ENCODE peak calls at places on chromosomes 7 and 10, in six cellular contexts. G, N, S, J, Z and W are unnamed samples. For H3K4me1, the result is how much of the 10 kb centered on the place peaks cover.

GRCh38 chr7:156019776-156020565 is 207.7 kb upstream of the SHH start:
- DNase-seq in J (no peak), N (peak), G (no peak), S (no peak), Z (no peak), W (no peak)

GRCh38 chr7:15963206-15963605 is 276.7 kb upstream of the MEOX2 start:
- DNase-seq in Z (no peak), S (no peak), G (no peak), J (no peak), N (no peak), W (no peak)

GRCh38 chr10:112369495-112370423 is 4.2 kb upstream of the ACSL5 start:
- DNase-seq in S (peak), N (no peak), Z (no peak), J (peak), G (peak), W (no peak)

GRCh38 chr10:43965033-43965917 is 316.6 kb upstream of the ZNF32 start:
- DNase-seq in S (peak), G (no peak), Z (no peak), N (no peak), J (no peak), W (no peak)

GRCh38 chr7:43220250-43220649 is 107.8 kb downstream of the HECW1 start:
- DNase-seq in G (no peak), S (no peak), N (no peak), Z (no peak), J (no peak), W (no peak)

GRCh38 chr10:275680-276079 is 140.4 kb downstream of the ZMYND11 start:
- DNase-seq in S (no peak), G (no peak), N (peak), J (no peak), Z (no peak), W (no peak)

GRCh38 chr7:155509725-155510551 is 36.4 kb downstream of the CNPY1 start:
- DNase-seq in Z (no peak), J (no peak), G (no peak), N (no peak), S (peak), W (no peak)

GRCh38 chr7:101743241-101743994 is 74.0 kb upstream of the CUX1 start:
- DNase-seq in Z (no peak), S (peak), G (peak), J (peak), N (peak), W (peak)

GRCh38 chr7:92916751-92917369 is 80.5 kb upstream of the CDK6 start:
- DNase-seq in G (no peak), N (no peak), J (no peak), Z (peak), S (no peak), W (no peak)

GRCh38 chr7:28434510-28434909 is 22.2 kb downstream of the CREB5 start:
- DNase-seq in Z (no peak), J (no peak), G (no peak), S (no peak), N (no peak), W (no peak)

GRCh38 chr7:28433604-28434254 is 21.4 kb downstream of the CREB5 start:
- DNase-seq in S (no peak), N (no peak), G (no peak), Z (no peak), J (no peak), W (no peak)

GRCh38 chr7:28432105-28432504 is 19.8 kb downstream of the CREB5 start:
- DNase-seq in Z (peak), S (no peak), N (no peak), J (no peak), G (no peak), W (peak)

GRCh38 chr7:28435152-28435551 is 22.8 kb downstream of the CREB5 start:
- DNase-seq in N (no peak), J (no peak), G (no peak), S (no peak), Z (no peak), W (no peak)

DNA sequence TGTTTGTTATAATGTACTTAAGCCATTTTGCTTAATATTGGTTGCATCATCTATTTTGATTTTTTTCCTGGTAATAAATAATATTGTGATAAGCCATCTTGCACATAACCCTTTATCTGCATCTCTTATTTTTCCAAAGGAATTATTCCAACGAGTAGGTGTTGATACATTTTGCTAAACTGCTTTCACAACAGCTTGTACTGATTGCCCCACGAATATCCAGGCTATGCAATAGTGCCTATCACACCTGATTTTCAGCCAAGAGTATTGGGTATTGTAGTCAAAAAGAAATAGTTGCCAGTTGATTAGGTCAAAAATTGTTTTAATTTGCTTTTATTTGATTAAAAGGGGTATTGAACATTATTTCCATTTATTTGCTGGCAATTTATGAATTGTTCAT is 20.7 kb downstream of the CREB5 start:
- DNase-seq in G (no peak), N (no peak), Z (no peak), J (no peak), S (no peak), W (no peak)
- TF ChIP-seq POLR2AphosphoS5 in G (no peak), N (no peak), Z (no peak), J (no peak), S (no peak), W (no peak)

DNA sequence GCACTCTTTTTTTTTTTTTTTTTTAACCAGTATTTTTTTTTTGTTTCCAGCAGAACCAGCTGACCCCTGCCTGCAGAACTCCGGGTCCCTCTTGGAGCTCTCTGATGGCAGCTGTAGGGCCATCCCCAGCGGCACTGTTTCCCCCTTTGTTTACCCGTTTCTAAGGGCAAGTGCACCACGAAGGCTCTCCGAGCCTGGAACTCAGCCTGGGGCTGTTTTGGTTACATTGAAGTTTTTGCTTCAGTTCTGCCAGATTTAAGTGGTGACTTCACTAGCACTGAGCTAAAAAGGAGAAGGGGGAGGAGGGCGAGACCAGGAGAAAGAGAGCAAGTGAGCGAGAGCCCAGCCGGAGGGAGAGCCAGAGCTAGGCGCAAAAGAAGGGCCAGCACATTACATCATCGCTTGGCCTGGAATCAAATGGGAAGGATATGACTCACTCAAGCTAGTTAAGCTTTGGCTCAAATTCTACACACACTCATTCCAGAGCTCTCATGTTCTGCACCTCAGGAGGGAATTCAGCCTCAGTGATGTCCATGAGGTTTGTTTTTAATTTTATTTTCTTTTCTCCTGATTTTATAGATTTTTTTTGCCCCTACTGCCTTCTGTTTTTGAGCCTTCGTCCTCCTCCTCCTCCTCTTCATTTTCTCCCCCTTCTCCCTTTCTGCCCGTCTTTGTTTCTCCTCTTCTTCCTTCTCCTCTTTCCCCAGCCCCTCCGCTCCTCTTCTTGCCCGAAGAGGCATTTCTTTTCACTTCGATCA is 272.3 kb downstream of the TRIL start:
- DNase-seq in G (peak), N (peak), J (peak), Z (peak), S (peak), W (peak)
- TF ChIP-seq POLR2A in G (no peak), N (no peak), J (peak), Z (no peak), S (peak), W (peak)

GRCh38 chr10:124735491-124736286 is 8.5 kb downstream of the FAM53B start:
- DNase-seq in N (no peak), Z (no peak), G (no peak), J (no peak), S (peak), W (no peak)
- H3K4me1 ChIP-seq in N (half or more), Z (under half), G (half or more), J (half or more), S (half or more), W (half or more)

DNA sequence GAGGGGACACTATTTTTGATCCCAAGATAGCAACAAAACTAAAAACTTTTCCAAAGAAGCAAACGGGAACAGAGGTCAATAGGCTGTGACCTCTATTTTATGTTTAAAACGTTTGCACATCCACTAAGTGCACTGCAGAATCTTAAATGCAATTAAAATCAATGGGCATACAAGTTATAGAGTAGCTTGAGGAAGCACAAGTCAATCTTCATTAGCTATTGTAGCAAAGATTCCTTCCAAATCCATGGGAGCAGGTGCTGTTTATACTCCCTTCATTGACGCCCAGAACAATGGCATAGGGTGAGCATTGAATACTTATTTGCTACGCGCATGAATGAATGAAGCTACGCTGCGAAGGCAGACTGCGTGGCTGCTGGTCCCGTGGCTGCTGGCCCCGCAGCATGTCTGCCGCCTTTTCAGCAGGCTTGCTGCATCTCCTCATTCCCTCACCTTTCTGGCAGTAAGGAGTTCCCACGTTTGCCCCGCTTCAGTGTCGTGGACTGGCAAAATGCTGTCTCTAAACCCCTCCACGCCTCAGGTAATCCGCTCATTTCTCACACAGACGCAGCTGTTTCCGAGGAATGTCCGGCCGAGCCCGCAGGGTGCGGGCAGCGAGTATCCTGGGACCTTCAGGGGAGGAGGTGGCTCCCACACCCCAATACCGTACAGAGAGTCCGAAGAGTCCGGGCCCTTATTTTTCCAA is 754 bp upstream of the PHYHIPL start:
- DNase-seq in S (no peak), G (no peak), Z (no peak), J (no peak), N (no peak), W (no peak)
- TF ChIP-seq POLR2AphosphoS5 in S (no peak), G (no peak), Z (no peak), J (no peak), N (no peak), W (no peak)

GRCh38 chr10:73941300-73941699 is 30.4 kb downstream of the PLAU start:
- DNase-seq in S (no peak), Z (no peak), G (no peak), J (no peak), N (no peak), W (no peak)

GRCh38 chr10:73935895-73936294 is 25.0 kb downstream of the PLAU start:
- DNase-seq in Z (no peak), J (no peak), N (no peak), G (no peak), S (no peak), W (no peak)

GRCh38 chr10:73937333-73938020 is 26.5 kb downstream of the PLAU start:
- DNase-seq in N (no peak), G (no peak), J (no peak), Z (no peak), S (no peak), W (no peak)

GRCh38 chr10:73944356-73945100 is 33.6 kb downstream of the PLAU start:
- DNase-seq in G (no peak), J (no peak), S (no peak), N (no peak), Z (no peak), W (no peak)

GRCh38 chr10:73940634-73941221 is 29.8 kb downstream of the PLAU start:
- DNase-seq in G (peak), S (peak), N (peak), Z (peak), J (peak), W (peak)
- TF ChIP-seq POLR2A in G (no peak), S (no peak), N (no peak), Z (no peak), J (no peak), W (no peak)

GRCh38 chr7:150428671-150429451 is 21.6 kb upstream of the GIMAP8 start:
- DNase-seq in N (no peak), G (peak), J (peak), Z (peak), S (no peak), W (peak)
- H3K4me1 ChIP-seq in N (under half), G (under half), J (under half), Z (under half), S (under half), W (under half)

DNA sequence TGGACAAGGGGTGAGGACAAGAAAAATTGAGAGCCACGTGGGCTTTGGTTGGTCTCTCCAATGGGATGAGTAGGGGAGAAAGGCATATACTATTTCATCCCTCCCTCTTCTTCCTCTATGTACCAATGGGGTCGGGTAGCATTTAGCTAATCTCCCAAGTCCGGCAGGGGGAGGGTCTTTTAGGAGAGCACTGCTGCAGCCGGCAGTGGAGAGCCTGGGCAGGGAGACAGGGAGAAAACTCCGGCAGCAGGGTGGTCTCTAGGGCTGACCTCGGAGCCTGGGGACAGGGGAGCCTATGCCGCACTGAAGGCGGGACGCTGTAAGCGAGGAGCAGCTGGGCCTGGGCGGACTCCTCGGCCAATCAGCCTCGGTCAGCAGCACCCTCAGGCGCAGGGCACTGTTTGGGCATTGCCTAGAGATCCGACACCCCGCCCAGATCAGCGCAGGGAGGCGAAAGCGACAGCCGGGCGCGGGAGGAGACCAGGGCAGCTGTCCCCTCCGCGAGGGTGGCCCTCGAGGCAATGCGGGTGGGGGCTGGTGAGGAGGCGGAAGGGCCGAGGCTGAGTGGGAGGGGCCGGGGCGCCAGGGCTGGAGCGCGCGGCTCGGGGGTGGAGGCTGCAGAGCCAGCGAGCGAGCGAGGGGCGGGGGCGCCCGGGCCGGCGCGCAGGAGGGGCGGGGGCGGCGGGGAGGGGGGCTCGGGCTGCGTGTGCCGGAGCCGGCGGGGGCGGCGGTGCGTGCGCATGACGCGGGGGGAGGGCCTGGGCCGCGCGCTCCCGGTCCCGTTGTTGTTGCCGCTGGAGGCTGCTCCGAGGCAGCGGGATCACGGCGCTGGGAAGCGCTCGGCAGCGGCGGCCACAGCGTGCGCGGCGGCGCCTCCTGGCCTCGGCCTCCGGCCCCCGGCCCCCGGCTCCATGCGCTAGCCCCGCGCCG is at the start of gene AGAP3:
- DNase-seq in S (peak), N (peak), J (peak), G (peak), Z (peak), W (peak)
- TF ChIP-seq POLR2AphosphoS5 in S (peak), N (peak), J (peak), G (peak), Z (no peak), W (peak)

DNA sequence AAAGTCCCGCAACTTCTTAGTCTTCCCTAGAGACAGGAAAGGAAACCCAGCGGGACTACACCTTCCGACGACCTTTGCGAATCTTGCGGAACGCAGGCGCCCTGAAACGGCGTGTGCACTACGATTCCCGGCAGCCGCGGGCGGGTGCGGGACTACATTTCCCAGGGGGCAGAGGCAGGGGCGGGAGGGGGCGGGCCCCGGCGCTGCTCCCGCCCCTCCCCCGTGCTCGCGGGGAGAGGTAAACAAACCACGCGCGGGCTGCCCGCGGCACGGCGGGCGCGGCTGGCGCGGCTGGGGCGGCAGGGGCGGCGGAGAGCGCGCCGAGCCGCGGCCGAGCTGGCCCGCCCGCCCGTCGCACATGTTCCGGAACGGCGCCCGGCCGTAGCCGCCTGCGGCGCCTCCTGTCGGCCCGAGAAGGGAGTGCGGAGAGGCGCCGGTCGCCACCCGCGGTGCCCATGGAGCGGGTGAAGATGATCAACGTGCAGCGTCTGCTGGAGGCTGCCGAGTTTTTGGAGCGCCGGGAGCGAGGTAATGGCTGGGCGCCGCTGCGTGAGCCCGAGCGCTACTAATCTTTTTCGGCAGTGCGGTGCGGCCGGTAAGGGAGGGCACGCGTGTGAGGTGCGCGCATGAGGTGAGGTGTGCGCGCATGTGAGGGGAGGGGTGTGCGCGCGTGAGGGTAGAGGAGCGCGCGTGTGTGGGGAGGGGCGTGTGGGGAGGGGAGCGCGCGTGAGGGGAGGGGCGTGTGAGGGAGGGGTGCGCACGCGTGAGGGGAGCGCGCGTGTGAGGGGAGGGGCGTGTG is 18.6 kb downstream of the MXI1 start:
- DNase-seq in S (peak), G (peak), J (peak), N (peak), Z (peak), W (peak)
- TF ChIP-seq POLR2A in S (no peak), G (no peak), J (peak), N (no peak), Z (no peak), W (no peak)

GRCh38 chr7:137933270-137934017 is 68.4 kb downstream of the CREB3L2 start:
- DNase-seq in J (no peak), N (no peak), Z (peak), S (no peak), G (no peak), W (peak)
- H3K4me1 ChIP-seq in J (under half), N (half or more), Z (under half), S (under half), G (under half), W (half or more)